ENCODE peak calls at places on chromosomes 6 and 20, in ten cellular contexts. One of them, this sample, is unnamed.

GRCh38 chr6:32202186-32202585 is 9.7 kb upstream of the GPSM3 start:
- DNase-seq in gastrocnemius medialis: no peak
- DNase-seq in tibial nerve: no peak
- DNase-seq in HFFc6: no peak
- DNase-seq in activated B cell treated with CpG ODN at 0.5 μM for 24 hours: no peak
- DNase-seq in PC-9: no peak
- DNase-seq in fibroblast of mammary gland: no peak
- DNase-seq in mesothelial cell of epicardium: no peak
- DNase-seq in Calu3: no peak
- DNase-seq in choroid plexus epithelial cell: no peak
- DNase-seq in this sample: no peak

GRCh38 chr6:53813096-53813495 is 18.3 kb downstream of the LRRC1 start:
- DNase-seq in gastrocnemius medialis: no peak
- DNase-seq in tibial nerve: no peak
- DNase-seq in HFFc6: no peak
- DNase-seq in activated B cell treated with CpG ODN at 0.5 μM for 24 hours: no peak
- DNase-seq in PC-9: no peak
- DNase-seq in fibroblast of mammary gland: peak; percentile 28
- DNase-seq in mesothelial cell of epicardium: no peak
- DNase-seq in Calu3: peak; percentile 17
- DNase-seq in choroid plexus epithelial cell: no peak
- DNase-seq in this sample: no peak

GRCh38 chr6:90222724-90223198 is 73.9 kb downstream of the BACH2 start:
- DNase-seq in gastrocnemius medialis: peak; percentile 38
- DNase-seq in tibial nerve: no peak
- DNase-seq in HFFc6: no peak
- DNase-seq in activated B cell treated with CpG ODN at 0.5 μM for 24 hours: no peak
- DNase-seq in PC-9: peak; percentile 43
- DNase-seq in fibroblast of mammary gland: peak; percentile 81
- DNase-seq in mesothelial cell of epicardium: no peak
- DNase-seq in Calu3: peak; percentile 49
- DNase-seq in choroid plexus epithelial cell: no peak
- DNase-seq in this sample: no peak

GRCh38 chr6:133040025-133040838 is 200.9 kb upstream of the EYA4 start:
- DNase-seq in gastrocnemius medialis: no peak
- DNase-seq in tibial nerve: no peak
- DNase-seq in HFFc6: no peak
- DNase-seq in activated B cell treated with CpG ODN at 0.5 μM for 24 hours: no peak
- DNase-seq in PC-9: peak; percentile 10
- DNase-seq in fibroblast of mammary gland: peak; percentile 47
- DNase-seq in mesothelial cell of epicardium: no peak
- DNase-seq in Calu3: peak; percentile 61
- DNase-seq in choroid plexus epithelial cell: peak; percentile 74
- DNase-seq in this sample: no peak

GRCh38 chr6:34528996-34529664 is 27.0 kb downstream of the SPDEF start:
- DNase-seq in gastrocnemius medialis: no peak
- DNase-seq in tibial nerve: no peak
- DNase-seq in HFFc6: no peak
- DNase-seq in activated B cell treated with CpG ODN at 0.5 μM for 24 hours: no peak
- DNase-seq in PC-9: no peak
- DNase-seq in fibroblast of mammary gland: no peak
- DNase-seq in mesothelial cell of epicardium: no peak
- DNase-seq in Calu3: no peak
- DNase-seq in choroid plexus epithelial cell: no peak
- DNase-seq in this sample: no peak

GRCh38 chr6:22582806-22583205 is 13.4 kb downstream of the HDGFL1 start:
- DNase-seq in gastrocnemius medialis: no peak
- DNase-seq in tibial nerve: no peak
- DNase-seq in HFFc6: no peak
- DNase-seq in activated B cell treated with CpG ODN at 0.5 μM for 24 hours: no peak
- DNase-seq in PC-9: no peak
- DNase-seq in fibroblast of mammary gland: peak; percentile 13
- DNase-seq in mesothelial cell of epicardium: no peak
- DNase-seq in Calu3: no peak
- DNase-seq in choroid plexus epithelial cell: peak; percentile 70
- DNase-seq in this sample: no peak

GRCh38 chr6:13289789-13290318 is 38.5 kb downstream of the TBC1D7 start:
- DNase-seq in gastrocnemius medialis: no peak
- DNase-seq in tibial nerve: no peak
- DNase-seq in HFFc6: no peak
- DNase-seq in activated B cell treated with CpG ODN at 0.5 μM for 24 hours: no peak
- DNase-seq in PC-9: no peak
- DNase-seq in fibroblast of mammary gland: no peak
- DNase-seq in mesothelial cell of epicardium: no peak
- DNase-seq in Calu3: peak; percentile 26
- DNase-seq in choroid plexus epithelial cell: peak; percentile 13
- DNase-seq in this sample: no peak

GRCh38 chr6:136921521-136921935 is 573 bp upstream of the SLC35D3 start:
- DNase-seq in gastrocnemius medialis: no peak
- DNase-seq in tibial nerve: no peak
- DNase-seq in HFFc6: no peak
- DNase-seq in activated B cell treated with CpG ODN at 0.5 μM for 24 hours: peak; percentile 26
- DNase-seq in PC-9: no peak
- DNase-seq in fibroblast of mammary gland: no peak
- DNase-seq in mesothelial cell of epicardium: peak; percentile 26
- DNase-seq in Calu3: peak; percentile 6
- DNase-seq in choroid plexus epithelial cell: no peak
- DNase-seq in this sample: no peak

GRCh38 chr6:11368760-11369159 is 136.3 kb upstream of the NEDD9 start:
- DNase-seq in gastrocnemius medialis: no peak
- DNase-seq in tibial nerve: no peak
- DNase-seq in HFFc6: no peak
- DNase-seq in activated B cell treated with CpG ODN at 0.5 μM for 24 hours: no peak
- DNase-seq in PC-9: no peak
- DNase-seq in fibroblast of mammary gland: no peak
- DNase-seq in mesothelial cell of epicardium: no peak
- DNase-seq in Calu3: no peak
- DNase-seq in choroid plexus epithelial cell: no peak
- DNase-seq in this sample: no peak

GRCh38 chr6:26599591-26599990 is 2.8 kb downstream of the ABT1 start:
- DNase-seq in gastrocnemius medialis: no peak
- DNase-seq in tibial nerve: no peak
- DNase-seq in HFFc6: no peak
- DNase-seq in activated B cell treated with CpG ODN at 0.5 μM for 24 hours: no peak
- DNase-seq in PC-9: no peak
- DNase-seq in fibroblast of mammary gland: no peak
- DNase-seq in mesothelial cell of epicardium: no peak
- DNase-seq in Calu3: no peak
- DNase-seq in choroid plexus epithelial cell: no peak
- DNase-seq in this sample: no peak

GRCh38 chr6:157779705-157780604 is 43.1 kb upstream of the SNX9 start:
- DNase-seq in gastrocnemius medialis: no peak
- DNase-seq in tibial nerve: no peak
- DNase-seq in HFFc6: peak; percentile 48
- DNase-seq in activated B cell treated with CpG ODN at 0.5 μM for 24 hours: no peak
- DNase-seq in PC-9: no peak
- DNase-seq in fibroblast of mammary gland: peak; percentile 61
- DNase-seq in mesothelial cell of epicardium: no peak
- DNase-seq in Calu3: no peak
- DNase-seq in choroid plexus epithelial cell: no peak
- DNase-seq in this sample: no peak

GRCh38 chr6:43725643-43726580 is 38.3 kb upstream of the MRPS18A start:
- DNase-seq in gastrocnemius medialis: no peak
- DNase-seq in tibial nerve: no peak
- DNase-seq in HFFc6: no peak
- DNase-seq in activated B cell treated with CpG ODN at 0.5 μM for 24 hours: no peak
- DNase-seq in PC-9: no peak
- DNase-seq in fibroblast of mammary gland: no peak
- DNase-seq in mesothelial cell of epicardium: no peak
- DNase-seq in Calu3: no peak
- DNase-seq in choroid plexus epithelial cell: no peak
- DNase-seq in this sample: no peak

GRCh38 chr6:90604546-90604945 is 17.7 kb upstream of the MAP3K7 start:
- DNase-seq in gastrocnemius medialis: no peak
- DNase-seq in tibial nerve: no peak
- DNase-seq in HFFc6: no peak
- DNase-seq in activated B cell treated with CpG ODN at 0.5 μM for 24 hours: no peak
- DNase-seq in PC-9: no peak
- DNase-seq in fibroblast of mammary gland: no peak
- DNase-seq in mesothelial cell of epicardium: no peak
- DNase-seq in Calu3: no peak
- DNase-seq in choroid plexus epithelial cell: no peak
- DNase-seq in this sample: no peak

GRCh38 chr6:149844480-149844879 is 19.7 kb downstream of the LRP11 start:
- DNase-seq in gastrocnemius medialis: no peak
- DNase-seq in tibial nerve: no peak
- DNase-seq in HFFc6: no peak
- DNase-seq in activated B cell treated with CpG ODN at 0.5 μM for 24 hours: no peak
- DNase-seq in PC-9: no peak
- DNase-seq in fibroblast of mammary gland: no peak
- DNase-seq in mesothelial cell of epicardium: no peak
- DNase-seq in Calu3: no peak
- DNase-seq in choroid plexus epithelial cell: no peak
- DNase-seq in this sample: no peak

DNA sequence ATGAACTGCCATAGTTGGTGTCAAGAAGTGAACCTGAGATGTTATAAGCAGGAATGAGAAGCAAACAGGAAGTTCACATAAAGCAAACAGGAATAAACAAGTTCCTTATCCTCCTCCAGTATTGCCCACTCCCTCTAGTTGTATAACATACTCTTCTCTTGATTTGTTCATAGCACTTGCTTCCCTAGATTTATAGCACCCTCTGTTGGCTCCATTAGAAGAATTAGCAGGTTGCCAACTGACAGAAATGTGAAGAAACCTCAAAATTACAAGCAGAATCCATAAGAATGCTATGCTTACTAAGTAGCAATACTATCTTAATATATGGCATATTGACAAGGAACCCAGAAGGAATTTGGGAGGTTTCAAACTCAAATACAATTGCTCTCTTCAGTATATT is 195.4 kb downstream of the TBX18 start:
- DNase-seq in gastrocnemius medialis: no peak
- DNase-seq in tibial nerve: no peak
- DNase-seq in HFFc6: peak; percentile 23
- DNase-seq in activated B cell treated with CpG ODN at 0.5 μM for 24 hours: no peak
- DNase-seq in PC-9: no peak
- DNase-seq in fibroblast of mammary gland: peak; percentile 73
- DNase-seq in mesothelial cell of epicardium: no peak
- DNase-seq in Calu3: peak; percentile 12
- DNase-seq in choroid plexus epithelial cell: peak; percentile 89
- DNase-seq in this sample: no peak
- TF ChIP-seq CTCF in gastrocnemius medialis: no peak
- TF ChIP-seq CTCF in tibial nerve: no peak
- TF ChIP-seq CTCF in HFFc6: peak; percentile 61
- TF ChIP-seq CTCF in activated B cell treated with CpG ODN at 0.5 μM for 24 hours: no peak
- TF ChIP-seq CTCF in PC-9: no peak
- TF ChIP-seq CTCF in fibroblast of mammary gland: peak; percentile 49
- TF ChIP-seq CTCF in mesothelial cell of epicardium: no peak
- TF ChIP-seq CTCF in Calu3: peak; percentile 15
- TF ChIP-seq CTCF in choroid plexus epithelial cell: peak; percentile 63
- TF ChIP-seq CTCF in this sample: peak; percentile 24

DNA sequence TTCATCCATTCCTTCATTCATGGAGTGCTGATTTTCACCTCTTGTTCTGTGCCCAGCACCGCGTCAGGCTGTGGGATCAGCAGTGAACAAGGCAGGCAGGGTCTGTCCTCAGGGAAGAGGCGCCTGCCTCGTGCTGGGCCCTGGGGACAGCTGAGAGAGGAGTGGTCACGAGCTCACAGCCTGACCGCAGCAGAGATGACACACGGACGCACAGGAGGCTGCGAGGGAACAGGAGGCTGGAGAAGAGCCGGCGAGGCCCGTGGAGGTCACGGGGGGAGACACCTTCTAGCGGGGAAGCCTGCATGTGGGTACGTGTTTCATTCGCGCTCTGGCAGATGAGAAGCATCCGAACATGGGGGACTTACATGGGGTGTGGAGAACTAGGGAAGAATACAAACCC is 27.5 kb downstream of the PXDC1 start:
- DNase-seq in gastrocnemius medialis: no peak
- DNase-seq in tibial nerve: no peak
- DNase-seq in HFFc6: no peak
- DNase-seq in activated B cell treated with CpG ODN at 0.5 μM for 24 hours: no peak
- DNase-seq in PC-9: no peak
- DNase-seq in fibroblast of mammary gland: no peak
- DNase-seq in mesothelial cell of epicardium: no peak
- DNase-seq in Calu3: no peak
- DNase-seq in choroid plexus epithelial cell: no peak
- DNase-seq in this sample: no peak
- TF ChIP-seq CTCF in gastrocnemius medialis: no peak
- TF ChIP-seq CTCF in tibial nerve: no peak
- TF ChIP-seq CTCF in HFFc6: no peak
- TF ChIP-seq CTCF in activated B cell treated with CpG ODN at 0.5 μM for 24 hours: no peak
- TF ChIP-seq CTCF in PC-9: no peak
- TF ChIP-seq CTCF in fibroblast of mammary gland: no peak
- TF ChIP-seq CTCF in mesothelial cell of epicardium: no peak
- TF ChIP-seq CTCF in Calu3: no peak
- TF ChIP-seq CTCF in choroid plexus epithelial cell: no peak
- TF ChIP-seq CTCF in this sample: no peak

GRCh38 chr6:3370361-3371221 is 86.3 kb downstream of the SLC22A23 start:
- DNase-seq in gastrocnemius medialis: no peak
- DNase-seq in tibial nerve: no peak
- DNase-seq in HFFc6: no peak
- DNase-seq in activated B cell treated with CpG ODN at 0.5 μM for 24 hours: no peak
- DNase-seq in PC-9: no peak
- DNase-seq in fibroblast of mammary gland: no peak
- DNase-seq in mesothelial cell of epicardium: no peak
- DNase-seq in Calu3: no peak
- DNase-seq in choroid plexus epithelial cell: no peak
- DNase-seq in this sample: no peak

GRCh38 chr6:3371222-3371949 is 85.5 kb downstream of the SLC22A23 start:
- DNase-seq in gastrocnemius medialis: no peak
- DNase-seq in tibial nerve: no peak
- DNase-seq in HFFc6: no peak
- DNase-seq in activated B cell treated with CpG ODN at 0.5 μM for 24 hours: no peak
- DNase-seq in PC-9: no peak
- DNase-seq in fibroblast of mammary gland: no peak
- DNase-seq in mesothelial cell of epicardium: no peak
- DNase-seq in Calu3: no peak
- DNase-seq in choroid plexus epithelial cell: no peak
- DNase-seq in this sample: no peak

GRCh38 chr6:3373597-3374203 is 83.2 kb downstream of the SLC22A23 start:
- DNase-seq in gastrocnemius medialis: no peak
- DNase-seq in tibial nerve: no peak
- DNase-seq in HFFc6: no peak
- DNase-seq in activated B cell treated with CpG ODN at 0.5 μM for 24 hours: no peak
- DNase-seq in PC-9: no peak
- DNase-seq in fibroblast of mammary gland: no peak
- DNase-seq in mesothelial cell of epicardium: no peak
- DNase-seq in Calu3: no peak
- DNase-seq in choroid plexus epithelial cell: no peak
- DNase-seq in this sample: no peak

GRCh38 chr6:3372912-3373554 is 83.8 kb downstream of the SLC22A23 start:
- DNase-seq in gastrocnemius medialis: no peak
- DNase-seq in tibial nerve: no peak
- DNase-seq in HFFc6: no peak
- DNase-seq in activated B cell treated with CpG ODN at 0.5 μM for 24 hours: no peak
- DNase-seq in PC-9: no peak
- DNase-seq in fibroblast of mammary gland: no peak
- DNase-seq in mesothelial cell of epicardium: no peak
- DNase-seq in Calu3: no peak
- DNase-seq in choroid plexus epithelial cell: no peak
- DNase-seq in this sample: no peak

GRCh38 chr6:3372184-3372846 is 84.5 kb downstream of the SLC22A23 start:
- DNase-seq in gastrocnemius medialis: no peak
- DNase-seq in tibial nerve: no peak
- DNase-seq in HFFc6: no peak
- DNase-seq in activated B cell treated with CpG ODN at 0.5 μM for 24 hours: no peak
- DNase-seq in PC-9: no peak
- DNase-seq in fibroblast of mammary gland: no peak
- DNase-seq in mesothelial cell of epicardium: no peak
- DNase-seq in Calu3: no peak
- DNase-seq in choroid plexus epithelial cell: no peak
- DNase-seq in this sample: no peak
- TF ChIP-seq CTCF in gastrocnemius medialis: no peak
- TF ChIP-seq CTCF in tibial nerve: no peak
- TF ChIP-seq CTCF in HFFc6: peak; percentile 19
- TF ChIP-seq CTCF in activated B cell treated with CpG ODN at 0.5 μM for 24 hours: no peak
- TF ChIP-seq CTCF in PC-9: no peak
- TF ChIP-seq CTCF in fibroblast of mammary gland: peak; percentile 11
- TF ChIP-seq CTCF in mesothelial cell of epicardium: no peak
- TF ChIP-seq CTCF in Calu3: no peak
- TF ChIP-seq CTCF in choroid plexus epithelial cell: peak; percentile 41
- TF ChIP-seq CTCF in this sample: no peak

GRCh38 chr20:62893700-62894099 is 32.1 kb upstream of the TCFL5 start:
- DNase-seq in gastrocnemius medialis: no peak
- DNase-seq in tibial nerve: no peak
- DNase-seq in HFFc6: no peak
- DNase-seq in activated B cell treated with CpG ODN at 0.5 μM for 24 hours: no peak
- DNase-seq in PC-9: no peak
- DNase-seq in fibroblast of mammary gland: no peak
- DNase-seq in mesothelial cell of epicardium: no peak
- DNase-seq in Calu3: no peak
- DNase-seq in choroid plexus epithelial cell: no peak
- DNase-seq in this sample: no peak
- TF ChIP-seq CTCF in gastrocnemius medialis: no peak
- TF ChIP-seq CTCF in tibial nerve: no peak
- TF ChIP-seq CTCF in HFFc6: peak; percentile 37
- TF ChIP-seq CTCF in activated B cell treated with CpG ODN at 0.5 μM for 24 hours: no peak
- TF ChIP-seq CTCF in PC-9: no peak
- TF ChIP-seq CTCF in fibroblast of mammary gland: peak; percentile 7
- TF ChIP-seq CTCF in mesothelial cell of epicardium: no peak
- TF ChIP-seq CTCF in Calu3: peak; percentile 51
- TF ChIP-seq CTCF in choroid plexus epithelial cell: peak; percentile 49
- TF ChIP-seq CTCF in this sample: peak; percentile 30